ENCODE peak calls at places on chromosome 4, in eight cellular contexts. One of them, this sample, is unnamed.

GRCh38 chr4:156946508-156947197 is 24.9 kb downstream of the PDGFC start:
- DNase-seq in osteoblast: no peak
- DNase-seq in cardiac muscle cell: no peak
- DNase-seq in tibial artery: peak; percentile 59
- DNase-seq in OCI-LY7: no peak
- DNase-seq in adipocyte: peak; percentile 86
- DNase-seq in transverse colon: no peak
- DNase-seq in kidney: no peak
- DNase-seq in this sample: no peak

GRCh38 chr4:90575371-90575770 is 448.2 kb downstream of the CCSER1 start:
- DNase-seq in osteoblast: no peak
- DNase-seq in cardiac muscle cell: no peak
- DNase-seq in tibial artery: no peak
- DNase-seq in OCI-LY7: no peak
- DNase-seq in adipocyte: no peak
- DNase-seq in transverse colon: no peak
- DNase-seq in kidney: no peak
- DNase-seq in this sample: no peak

GRCh38 chr4:10123227-10124101 is 6.9 kb upstream of the WDR1 start:
- DNase-seq in osteoblast: no peak
- DNase-seq in cardiac muscle cell: no peak
- DNase-seq in tibial artery: no peak
- DNase-seq in OCI-LY7: no peak
- DNase-seq in adipocyte: peak; percentile 25
- DNase-seq in transverse colon: peak; percentile 58
- DNase-seq in kidney: no peak
- DNase-seq in this sample: peak; percentile 46

GRCh38 chr4:174023641-174024040 is 259.8 kb downstream of the FBXO8 start:
- DNase-seq in osteoblast: no peak
- DNase-seq in cardiac muscle cell: no peak
- DNase-seq in tibial artery: no peak
- DNase-seq in OCI-LY7: no peak
- DNase-seq in adipocyte: no peak
- DNase-seq in transverse colon: no peak
- DNase-seq in kidney: no peak
- DNase-seq in this sample: no peak

GRCh38 chr4:183100827-183101226 is 1.8 kb downstream of the WWC2 start:
- DNase-seq in osteoblast: peak; percentile 80
- DNase-seq in cardiac muscle cell: no peak
- DNase-seq in tibial artery: no peak
- DNase-seq in OCI-LY7: no peak
- DNase-seq in adipocyte: no peak
- DNase-seq in transverse colon: no peak
- DNase-seq in kidney: no peak
- DNase-seq in this sample: no peak

GRCh38 chr4:109691411-109691920 is 11.8 kb downstream of the CASP6 start:
- DNase-seq in osteoblast: no peak
- DNase-seq in cardiac muscle cell: no peak
- DNase-seq in tibial artery: no peak
- DNase-seq in OCI-LY7: no peak
- DNase-seq in adipocyte: no peak
- DNase-seq in transverse colon: no peak
- DNase-seq in kidney: no peak
- DNase-seq in this sample: no peak

GRCh38 chr4:112099701-112100289 is 45.5 kb upstream of the FAM241A start:
- DNase-seq in osteoblast: no peak
- DNase-seq in cardiac muscle cell: peak; percentile 55
- DNase-seq in tibial artery: no peak
- DNase-seq in OCI-LY7: peak; percentile 63
- DNase-seq in adipocyte: peak; percentile 87
- DNase-seq in transverse colon: no peak
- DNase-seq in kidney: no peak
- DNase-seq in this sample: no peak

GRCh38 chr4:40395908-40396806 is 61.0 kb downstream of the CHRNA9 start:
- DNase-seq in osteoblast: no peak
- DNase-seq in cardiac muscle cell: peak; percentile 23
- DNase-seq in tibial artery: no peak
- DNase-seq in OCI-LY7: no peak
- DNase-seq in adipocyte: peak; percentile 68
- DNase-seq in transverse colon: peak; percentile 57
- DNase-seq in kidney: peak; percentile 90
- DNase-seq in this sample: peak; percentile 23

GRCh38 chr4:99473131-99473530 is 37.7 kb upstream of the C4orf17 start:
- DNase-seq in osteoblast: no peak
- DNase-seq in cardiac muscle cell: no peak
- DNase-seq in tibial artery: no peak
- DNase-seq in OCI-LY7: no peak
- DNase-seq in adipocyte: no peak
- DNase-seq in transverse colon: no peak
- DNase-seq in kidney: no peak
- DNase-seq in this sample: no peak

GRCh38 chr4:41028392-41029076 is 185.8 kb downstream of the APBB2 start:
- DNase-seq in osteoblast: no peak
- DNase-seq in cardiac muscle cell: no peak
- DNase-seq in tibial artery: no peak
- DNase-seq in OCI-LY7: no peak
- DNase-seq in adipocyte: peak; percentile 58
- DNase-seq in transverse colon: no peak
- DNase-seq in kidney: no peak
- DNase-seq in this sample: no peak

GRCh38 chr4:186719925-186720694 is 3.5 kb downstream of the FAT1 start:
- DNase-seq in osteoblast: no peak
- DNase-seq in cardiac muscle cell: peak; percentile 45
- DNase-seq in tibial artery: no peak
- DNase-seq in OCI-LY7: peak; percentile 52
- DNase-seq in adipocyte: peak; percentile 37
- DNase-seq in transverse colon: no peak
- DNase-seq in kidney: no peak
- DNase-seq in this sample: no peak

GRCh38 chr4:70958681-70959080 is 34.8 kb upstream of the DCK start:
- DNase-seq in osteoblast: peak; percentile 89
- DNase-seq in cardiac muscle cell: no peak
- DNase-seq in tibial artery: no peak
- DNase-seq in OCI-LY7: no peak
- DNase-seq in adipocyte: peak; percentile 68
- DNase-seq in transverse colon: no peak
- DNase-seq in kidney: no peak
- DNase-seq in this sample: no peak

GRCh38 chr4:52864816-52865215 is 2.7 kb downstream of the RASL11B start:
- DNase-seq in osteoblast: peak; percentile 81
- DNase-seq in cardiac muscle cell: no peak
- DNase-seq in tibial artery: no peak
- DNase-seq in OCI-LY7: no peak
- DNase-seq in adipocyte: peak; percentile 66
- DNase-seq in transverse colon: no peak
- DNase-seq in kidney: no peak
- DNase-seq in this sample: no peak

GRCh38 chr4:103996059-103996458 is 276.3 kb upstream of the TACR3 start:
- DNase-seq in osteoblast: no peak
- DNase-seq in cardiac muscle cell: no peak
- DNase-seq in tibial artery: no peak
- DNase-seq in OCI-LY7: no peak
- DNase-seq in adipocyte: no peak
- DNase-seq in transverse colon: no peak
- DNase-seq in kidney: no peak
- DNase-seq in this sample: no peak

GRCh38 chr4:9703391-9703790 is 78.0 kb upstream of the DRD5 start:
- DNase-seq in osteoblast: peak; percentile 73
- DNase-seq in cardiac muscle cell: peak; percentile 74
- DNase-seq in tibial artery: peak; percentile 36
- DNase-seq in OCI-LY7: peak; percentile 43
- DNase-seq in adipocyte: peak; percentile 4
- DNase-seq in transverse colon: peak; percentile 83
- DNase-seq in kidney: no peak
- DNase-seq in this sample: peak; percentile 35

GRCh38 chr4:98937977-98938376 is 9.0 kb upstream of the EIF4E start:
- DNase-seq in osteoblast: no peak
- DNase-seq in cardiac muscle cell: no peak
- DNase-seq in tibial artery: no peak
- DNase-seq in OCI-LY7: no peak
- DNase-seq in adipocyte: no peak
- DNase-seq in transverse colon: no peak
- DNase-seq in kidney: no peak
- DNase-seq in this sample: no peak

GRCh38 chr4:89263265-89263664 is 44.3 kb downstream of the GPRIN3 start:
- DNase-seq in osteoblast: no peak
- DNase-seq in cardiac muscle cell: no peak
- DNase-seq in tibial artery: no peak
- DNase-seq in OCI-LY7: no peak
- DNase-seq in adipocyte: no peak
- DNase-seq in transverse colon: no peak
- DNase-seq in kidney: no peak
- DNase-seq in this sample: no peak

GRCh38 chr4:110196871-110197420 is 1.5 kb downstream of the ELOVL6 start:
- DNase-seq in osteoblast: peak; percentile 88
- DNase-seq in cardiac muscle cell: peak; percentile 83
- DNase-seq in tibial artery: peak; percentile 37
- DNase-seq in OCI-LY7: peak; percentile 73
- DNase-seq in adipocyte: peak; percentile 78
- DNase-seq in transverse colon: peak; percentile 63
- DNase-seq in kidney: no peak
- DNase-seq in this sample: no peak

GRCh38 chr4:114911141-114911540 is 202.3 kb downstream of the NDST4 start:
- DNase-seq in osteoblast: no peak
- DNase-seq in cardiac muscle cell: no peak
- DNase-seq in tibial artery: no peak
- DNase-seq in OCI-LY7: no peak
- DNase-seq in adipocyte: no peak
- DNase-seq in transverse colon: no peak
- DNase-seq in kidney: no peak
- DNase-seq in this sample: no peak

GRCh38 chr4:163395758-163396157 is 52.1 kb downstream of the NPY5R start:
- DNase-seq in osteoblast: no peak
- DNase-seq in cardiac muscle cell: no peak
- DNase-seq in tibial artery: no peak
- DNase-seq in OCI-LY7: no peak
- DNase-seq in adipocyte: no peak
- DNase-seq in transverse colon: no peak
- DNase-seq in kidney: no peak
- DNase-seq in this sample: no peak

GRCh38 chr4:165604181-165604580 is 225.4 kb downstream of the CPE start:
- DNase-seq in osteoblast: no peak
- DNase-seq in cardiac muscle cell: no peak
- DNase-seq in tibial artery: no peak
- DNase-seq in OCI-LY7: no peak
- DNase-seq in adipocyte: no peak
- DNase-seq in transverse colon: no peak
- DNase-seq in kidney: no peak
- DNase-seq in this sample: no peak

DNA sequence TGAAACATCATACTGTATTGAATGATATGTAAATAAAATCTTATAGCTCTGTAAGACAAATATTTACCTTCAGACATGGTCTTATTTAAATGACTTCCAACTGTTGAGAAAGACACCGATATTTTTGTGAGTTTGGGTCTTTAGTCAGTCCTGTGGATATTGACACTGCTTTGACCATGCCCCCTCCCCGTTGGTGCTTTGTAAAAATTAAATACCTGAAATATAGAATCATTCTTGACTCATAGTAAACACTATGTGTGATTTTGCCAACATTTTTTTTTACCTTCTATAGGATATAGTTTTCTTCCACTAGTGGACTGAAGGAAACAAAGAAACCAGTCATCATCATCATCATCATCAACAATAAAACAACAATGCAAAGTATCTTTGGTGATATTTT is 114.3 kb upstream of the HS3ST1 start:
- DNase-seq in osteoblast: no peak
- DNase-seq in cardiac muscle cell: no peak
- DNase-seq in tibial artery: no peak
- DNase-seq in OCI-LY7: no peak
- DNase-seq in adipocyte: no peak
- DNase-seq in transverse colon: no peak
- DNase-seq in kidney: no peak
- DNase-seq in this sample: no peak
- H3K4me1 ChIP-seq in osteoblast: no peaks in the 10 kb centered on the region
- H3K4me1 ChIP-seq in cardiac muscle cell: peaks cover 9% of the 10 kb centered on the region
- H3K4me1 ChIP-seq in tibial artery: no peaks in the 10 kb centered on the region
- H3K4me1 ChIP-seq in OCI-LY7: no peaks in the 10 kb centered on the region
- H3K4me1 ChIP-seq in adipocyte: peaks cover 4% of the 10 kb centered on the region
- H3K4me1 ChIP-seq in transverse colon: no peaks in the 10 kb centered on the region
- H3K4me1 ChIP-seq in kidney: no peaks in the 10 kb centered on the region
- H3K4me1 ChIP-seq in this sample: no peaks in the 10 kb centered on the region

GRCh38 chr4:140097572-140097971 is 56.4 kb downstream of the MAML3 start:
- DNase-seq in osteoblast: no peak
- DNase-seq in cardiac muscle cell: no peak
- DNase-seq in tibial artery: no peak
- DNase-seq in OCI-LY7: no peak
- DNase-seq in adipocyte: no peak
- DNase-seq in transverse colon: no peak
- DNase-seq in kidney: no peak
- DNase-seq in this sample: no peak
- H3K4me1 ChIP-seq in osteoblast: peaks cover 19% of the 10 kb centered on the region
- H3K4me1 ChIP-seq in cardiac muscle cell: peaks cover 49% of the 10 kb centered on the region
- H3K4me1 ChIP-seq in tibial artery: peaks cover 35% of the 10 kb centered on the region
- H3K4me1 ChIP-seq in OCI-LY7: peaks cover 45% of the 10 kb centered on the region
- H3K4me1 ChIP-seq in adipocyte: peaks cover 24% of the 10 kb centered on the region
- H3K4me1 ChIP-seq in transverse colon: peaks cover 21% of the 10 kb centered on the region
- H3K4me1 ChIP-seq in kidney: peaks cover 15% of the 10 kb centered on the region
- H3K4me1 ChIP-seq in this sample: peaks cover 83% of the 10 kb centered on the region

GRCh38 chr4:113636877-113637276 is 124.7 kb downstream of the CAMK2D start:
- DNase-seq in osteoblast: no peak
- DNase-seq in cardiac muscle cell: no peak
- DNase-seq in tibial artery: no peak
- DNase-seq in OCI-LY7: peak; percentile 91
- DNase-seq in adipocyte: no peak
- DNase-seq in transverse colon: no peak
- DNase-seq in kidney: no peak
- DNase-seq in this sample: no peak

GRCh38 chr4:113637363-113637762 is 124.2 kb downstream of the CAMK2D start:
- DNase-seq in osteoblast: no peak
- DNase-seq in cardiac muscle cell: no peak
- DNase-seq in tibial artery: no peak
- DNase-seq in OCI-LY7: no peak
- DNase-seq in adipocyte: peak; percentile 70
- DNase-seq in transverse colon: no peak
- DNase-seq in kidney: no peak
- DNase-seq in this sample: no peak

GRCh38 chr4:113634081-113634969 is 127.2 kb downstream of the CAMK2D start:
- DNase-seq in osteoblast: no peak
- DNase-seq in cardiac muscle cell: no peak
- DNase-seq in tibial artery: no peak
- DNase-seq in OCI-LY7: no peak
- DNase-seq in adipocyte: no peak
- DNase-seq in transverse colon: no peak
- DNase-seq in kidney: no peak
- DNase-seq in this sample: no peak

GRCh38 chr4:113636438-113636818 is 125.1 kb downstream of the CAMK2D start:
- DNase-seq in osteoblast: no peak
- DNase-seq in cardiac muscle cell: no peak
- DNase-seq in tibial artery: no peak
- DNase-seq in OCI-LY7: peak; percentile 84
- DNase-seq in adipocyte: no peak
- DNase-seq in transverse colon: no peak
- DNase-seq in kidney: no peak
- DNase-seq in this sample: no peak

GRCh38 chr4:113635739-113636437 is 125.7 kb downstream of the CAMK2D start:
- DNase-seq in osteoblast: peak; percentile 37
- DNase-seq in cardiac muscle cell: no peak
- DNase-seq in tibial artery: no peak
- DNase-seq in OCI-LY7: no peak
- DNase-seq in adipocyte: peak; percentile 40
- DNase-seq in transverse colon: no peak
- DNase-seq in kidney: no peak
- DNase-seq in this sample: peak; percentile 17
- H3K4me1 ChIP-seq in osteoblast: peaks cover 44% of the 10 kb centered on the region
- H3K4me1 ChIP-seq in cardiac muscle cell: no peaks in the 10 kb centered on the region
- H3K4me1 ChIP-seq in tibial artery: peaks cover 13% of the 10 kb centered on the region
- H3K4me1 ChIP-seq in OCI-LY7: peaks cover 63% of the 10 kb centered on the region
- H3K4me1 ChIP-seq in adipocyte: peaks cover 47% of the 10 kb centered on the region
- H3K4me1 ChIP-seq in transverse colon: peaks cover 47% of the 10 kb centered on the region
- H3K4me1 ChIP-seq in kidney: no peaks in the 10 kb centered on the region
- H3K4me1 ChIP-seq in this sample: peaks cover 84% of the 10 kb centered on the region

GRCh38 chr4:80182237-80182866 is 15.0 kb upstream of the PRDM8 start:
- DNase-seq in osteoblast: peak; percentile 44
- DNase-seq in cardiac muscle cell: no peak
- DNase-seq in tibial artery: no peak
- DNase-seq in OCI-LY7: no peak
- DNase-seq in adipocyte: no peak
- DNase-seq in transverse colon: no peak
- DNase-seq in kidney: no peak
- DNase-seq in this sample: no peak
- H3K4me1 ChIP-seq in osteoblast: peaks cover 30% of the 10 kb centered on the region
- H3K4me1 ChIP-seq in cardiac muscle cell: peaks cover 3% of the 10 kb centered on the region
- H3K4me1 ChIP-seq in tibial artery: peaks cover 13% of the 10 kb centered on the region
- H3K4me1 ChIP-seq in OCI-LY7: peaks cover 10% of the 10 kb centered on the region
- H3K4me1 ChIP-seq in adipocyte: peaks cover 17% of the 10 kb centered on the region
- H3K4me1 ChIP-seq in transverse colon: peaks cover 24% of the 10 kb centered on the region
- H3K4me1 ChIP-seq in kidney: peaks cover 10% of the 10 kb centered on the region
- H3K4me1 ChIP-seq in this sample: peaks cover 3% of the 10 kb centered on the region

This sample was measured in heart left ventricle.